ENCODE peak calls at places on chromosome 11, in ten cellular contexts. E is lung, D is cardiac muscle cell, Y is mammary epithelial cell, K is fibroblast of lung, F is H9, U is A549, X is gastrocnemius medialis, J is uterus, S is stomach. W is an unnamed sample.

GRCh38 chr11:1121343-1122331 is 36.1 kb upstream of the MUC5AC start:
- DNase-seq in E (no peak), D (no peak), Y (no peak), K (no peak), F (no peak), U (no peak), X (no peak), J (no peak), S (peak; percentile 24), W (peak; percentile 15)

GRCh38 chr11:134818531-134818930 is 406.5 kb upstream of the B3GAT1 start:
- DNase-seq in E (peak; percentile 1), D (no peak), Y (no peak), K (no peak), F (peak; percentile 66), U (peak; percentile 25), X (no peak), J (no peak), S (no peak), W (no peak)

GRCh38 chr11:69546735-69547370 is 65.4 kb downstream of the LINC01488 start:
- DNase-seq in E (no peak), D (no peak), Y (no peak), K (no peak), F (no peak), U (no peak), X (no peak), J (no peak), S (no peak), W (no peak)

GRCh38 chr11:85823816-85824215 is 12.9 kb upstream of the SYTL2 start:
- DNase-seq in E (no peak), D (no peak), Y (no peak), K (no peak), F (no peak), U (no peak), X (no peak), J (no peak), S (no peak), W (no peak)

GRCh38 chr11:43071338-43071737 is 240.5 kb upstream of the API5 start:
- DNase-seq in E (no peak), D (no peak), Y (no peak), K (no peak), F (no peak), U (no peak), X (no peak), J (no peak), S (no peak), W (no peak)

GRCh38 chr11:84420261-84420660 is 1134.1 kb upstream of the CCDC90B start:
- DNase-seq in E (no peak), D (no peak), Y (no peak), K (peak; percentile 56), F (no peak), U (no peak), X (no peak), J (no peak), S (no peak), W (no peak)

GRCh38 chr11:108135845-108136599 is 14.7 kb downstream of the ACAT1 start:
- DNase-seq in E (no peak), D (no peak), Y (peak; percentile 43), K (peak; percentile 33), F (no peak), U (peak; percentile 8), X (no peak), J (no peak), S (no peak), W (no peak)

GRCh38 chr11:95768521-95768920 is 21.1 kb downstream of the FAM76B start:
- DNase-seq in E (no peak), D (no peak), Y (no peak), K (peak; percentile 8), F (no peak), U (no peak), X (no peak), J (no peak), S (no peak), W (no peak)

GRCh38 chr11:77191823-77192495 is 63.9 kb downstream of the MYO7A start:
- DNase-seq in E (peak; percentile 77), D (peak; percentile 88), Y (peak; percentile 93), K (peak; percentile 31), F (peak; percentile 97), U (peak; percentile 94), X (no peak), J (no peak), S (peak; percentile 90), W (no peak)

GRCh38 chr11:69123593-69124545 is 31.9 kb upstream of the SMIM38 start:
- DNase-seq in E (no peak), D (no peak), Y (no peak), K (no peak), F (no peak), U (peak; percentile 57), X (no peak), J (no peak), S (no peak), W (no peak)

GRCh38 chr11:36750349-36750748 is 152.3 kb upstream of the RAG2 start:
- DNase-seq in E (no peak), D (no peak), Y (no peak), K (no peak), F (no peak), U (no peak), X (no peak), J (no peak), S (no peak), W (no peak)

GRCh38 chr11:35282226-35282882 is 137.0 kb downstream of the SLC1A2 start:
- DNase-seq in E (no peak), D (no peak), Y (peak; percentile 55), K (peak; percentile 63), F (no peak), U (peak; percentile 26), X (no peak), J (peak; percentile 31), S (no peak), W (no peak)

GRCh38 chr11:36075053-36075452 is 131.2 kb downstream of the LDLRAD3 start:
- DNase-seq in E (no peak), D (no peak), Y (peak; percentile 3), K (peak; percentile 88), F (no peak), U (no peak), X (no peak), J (no peak), S (no peak), W (no peak)

GRCh38 chr11:113505046-113505445 is 29.8 kb upstream of the DRD2 start:
- DNase-seq in E (no peak), D (no peak), Y (peak; percentile 82), K (peak; percentile 7), F (no peak), U (no peak), X (no peak), J (no peak), S (no peak), W (no peak)

DNA sequence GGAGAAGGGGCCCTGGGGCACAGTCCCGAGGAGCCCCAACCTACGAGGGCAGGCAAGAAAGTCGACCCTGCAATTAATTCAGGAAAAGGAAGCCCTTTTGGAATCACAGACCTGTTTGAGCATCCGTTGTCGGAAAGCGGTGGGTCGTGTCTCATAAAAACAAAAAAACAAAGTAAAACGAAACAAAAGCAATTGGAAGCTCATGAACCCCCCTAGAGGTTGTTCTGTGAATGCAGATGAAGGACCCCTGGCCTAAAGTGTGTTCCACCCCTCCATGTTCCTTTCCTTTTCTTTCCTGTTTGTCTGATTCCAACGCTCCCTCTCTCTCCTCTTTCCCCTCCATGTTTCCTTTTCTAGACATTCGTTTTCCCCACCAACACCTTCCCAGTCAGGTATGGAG is 203.7 kb downstream of the GRIK4 start:
- DNase-seq in E (no peak), D (no peak), Y (no peak), K (no peak), F (no peak), U (peak; percentile 4), X (no peak), J (no peak), S (no peak), W (no peak)
- TF ChIP-seq CTCF in E (no peak), D (peak; percentile 56), Y (peak; percentile 15), K (peak; percentile 66), F (peak; percentile 70), U (peak; percentile 14), X (no peak), J (no peak), S (no peak), W (peak; percentile 31)

GRCh38 chr11:32434116-32434386 is 1.3 kb downstream of the WT1 start:
- DNase-seq in E (no peak), D (no peak), Y (no peak), K (no peak), F (no peak), U (no peak), X (no peak), J (no peak), S (no peak), W (no peak)

GRCh38 chr11:32434387-32435151 is 770 bp downstream of the WT1 start:
- DNase-seq in E (no peak), D (no peak), Y (no peak), K (no peak), F (peak; percentile 67), U (peak; percentile 73), X (no peak), J (peak; percentile 63), S (no peak), W (no peak)

GRCh38 chr11:32435947-32436750 is 810 bp upstream of the WT1 start:
- DNase-seq in E (no peak), D (no peak), Y (no peak), K (no peak), F (no peak), U (no peak), X (no peak), J (peak; percentile 83), S (no peak), W (no peak)

GRCh38 chr11:32435511-32435946 is at the start of gene WT1:
- DNase-seq in E (no peak), D (peak; percentile 54), Y (no peak), K (no peak), F (peak; percentile 82), U (peak; percentile 64), X (no peak), J (peak; percentile 91), S (no peak), W (no peak)

DNA sequence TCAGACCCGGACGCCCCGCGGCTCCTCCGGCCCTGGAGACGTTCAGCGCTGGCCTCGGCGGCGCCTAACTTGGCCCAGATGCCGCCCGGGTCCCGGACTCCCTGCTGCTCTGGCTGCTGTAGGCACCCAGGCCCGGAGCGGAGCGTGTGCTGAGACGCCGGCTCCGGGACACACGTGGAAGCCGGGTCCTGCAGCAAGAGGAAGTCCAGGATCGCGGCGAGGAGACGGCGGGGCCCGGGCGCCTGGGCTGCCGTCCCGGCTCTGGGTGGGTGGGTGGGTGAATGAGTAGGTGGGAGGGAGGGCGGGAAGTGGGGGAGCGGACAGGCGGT is 223 bp downstream of the WT1 start:
- DNase-seq in E (no peak), D (no peak), Y (no peak), K (no peak), F (no peak), U (peak; percentile 45), X (no peak), J (no peak), S (no peak), W (no peak)
- H3K4me1 ChIP-seq in E (no peaks in the 10 kb centered on the region), D (peaks cover 4% of the 10 kb centered on the region), Y (peaks cover 5% of the 10 kb centered on the region), K (no peaks in the 10 kb centered on the region), F (peaks cover 5% of the 10 kb centered on the region), U (peaks cover 4% of the 10 kb centered on the region), X (peaks cover 3% of the 10 kb centered on the region), J (no peaks in the 10 kb centered on the region), S (peaks cover 36% of the 10 kb centered on the region), W (peaks cover 14% of the 10 kb centered on the region)

GRCh38 chr11:106001304-106002012 is 20.6 kb downstream of the MSANTD4 start:
- DNase-seq in E (no peak), D (no peak), Y (no peak), K (peak; percentile 12), F (no peak), U (no peak), X (no peak), J (no peak), S (no peak), W (no peak)
- TF ChIP-seq CTCF in E (no peak), D (no peak), Y (no peak), K (no peak), F (no peak), U (no peak), X (no peak), J (no peak), S (no peak), W (no peak)

GRCh38 chr11:57305523-57305922 is 19.2 kb downstream of the TNKS1BP1 start:
- DNase-seq in E (no peak), D (no peak), Y (no peak), K (no peak), F (no peak), U (no peak), X (peak; percentile 14), J (no peak), S (no peak), W (peak; percentile 49)
- H3K4me1 ChIP-seq in E (no peaks in the 10 kb centered on the region), D (peaks cover 31% of the 10 kb centered on the region), Y (peaks cover 69% of the 10 kb centered on the region), K (peaks cover 21% of the 10 kb centered on the region), F (peaks cover under 1% of the 10 kb centered on the region), U (peaks cover 42% of the 10 kb centered on the region), X (peaks cover 66% of the 10 kb centered on the region), J (peaks cover 6% of the 10 kb centered on the region), S (peaks cover 66% of the 10 kb centered on the region), W (peaks cover 66% of the 10 kb centered on the region)

W was measured in adrenal gland.